ENCODE peak calls at places on chromosomes 5 and 9, in ten cellular contexts. One of them, this sample, is unnamed.

GRCh38 chr9:79962836-79963235 is 391.1 kb downstream of the TLE4 start:
- DNase-seq in CD8-positive, alpha-beta memory T cell: no peak
- DNase-seq in left ventricle myocardium inferior: no peak
- DNase-seq in uterus: no peak
- DNase-seq in cardiac muscle cell: no peak
- DNase-seq in stomach: no peak
- DNase-seq in lower lobe of right lung: no peak
- DNase-seq in right atrium auricular region: no peak
- DNase-seq in OCI-LY7: no peak
- DNase-seq in transverse colon: no peak
- DNase-seq in this sample: no peak

GRCh38 chr9:98409637-98410173 is 154.3 kb upstream of the TBC1D2 start:
- DNase-seq in stomach: no peak
- DNase-seq in lower lobe of right lung: no peak
- DNase-seq in CD8-positive, alpha-beta memory T cell: no peak
- DNase-seq in OCI-LY7: no peak
- DNase-seq in uterus: no peak
- DNase-seq in cardiac muscle cell: no peak
- DNase-seq in right atrium auricular region: no peak
- DNase-seq in transverse colon: no peak
- DNase-seq in left ventricle myocardium inferior: no peak
- DNase-seq in this sample: no peak

GRCh38 chr9:131837836-131838235 is 98.0 kb upstream of the RAPGEF1 start:
- DNase-seq in uterus: no peak
- DNase-seq in CD8-positive, alpha-beta memory T cell: no peak
- DNase-seq in lower lobe of right lung: no peak
- DNase-seq in left ventricle myocardium inferior: no peak
- DNase-seq in stomach: no peak
- DNase-seq in OCI-LY7: no peak
- DNase-seq in transverse colon: no peak
- DNase-seq in right atrium auricular region: no peak
- DNase-seq in cardiac muscle cell: no peak
- DNase-seq in this sample: no peak

GRCh38 chr5:5374034-5374715 is 48.3 kb upstream of the ICE1 start:
- DNase-seq in transverse colon: no peak
- DNase-seq in OCI-LY7: no peak
- DNase-seq in uterus: no peak
- DNase-seq in lower lobe of right lung: no peak
- DNase-seq in CD8-positive, alpha-beta memory T cell: no peak
- DNase-seq in stomach: no peak
- DNase-seq in right atrium auricular region: no peak
- DNase-seq in cardiac muscle cell: no peak
- DNase-seq in left ventricle myocardium inferior: no peak
- DNase-seq in this sample: no peak

GRCh38 chr9:115267788-115268187 is 149.8 kb upstream of the TNC start:
- DNase-seq in cardiac muscle cell: peak; percentile 72
- DNase-seq in stomach: no peak
- DNase-seq in left ventricle myocardium inferior: no peak
- DNase-seq in transverse colon: no peak
- DNase-seq in uterus: no peak
- DNase-seq in CD8-positive, alpha-beta memory T cell: no peak
- DNase-seq in OCI-LY7: no peak
- DNase-seq in right atrium auricular region: no peak
- DNase-seq in lower lobe of right lung: no peak
- DNase-seq in this sample: no peak

GRCh38 chr9:12705738-12706391 is 12.7 kb downstream of the TYRP1 start:
- DNase-seq in lower lobe of right lung: no peak
- DNase-seq in cardiac muscle cell: no peak
- DNase-seq in left ventricle myocardium inferior: no peak
- DNase-seq in right atrium auricular region: no peak
- DNase-seq in uterus: no peak
- DNase-seq in stomach: no peak
- DNase-seq in transverse colon: no peak
- DNase-seq in CD8-positive, alpha-beta memory T cell: no peak
- DNase-seq in OCI-LY7: no peak
- DNase-seq in this sample: no peak

GRCh38 chr9:132182609-132183073 is 20.8 kb downstream of the NTNG2 start:
- DNase-seq in cardiac muscle cell: peak; percentile 24
- DNase-seq in uterus: no peak
- DNase-seq in right atrium auricular region: no peak
- DNase-seq in transverse colon: no peak
- DNase-seq in left ventricle myocardium inferior: no peak
- DNase-seq in lower lobe of right lung: no peak
- DNase-seq in OCI-LY7: no peak
- DNase-seq in stomach: no peak
- DNase-seq in CD8-positive, alpha-beta memory T cell: no peak
- DNase-seq in this sample: no peak

GRCh38 chr5:31232273-31232888 is 38.9 kb downstream of the CDH6 start:
- DNase-seq in OCI-LY7: peak; percentile 54
- DNase-seq in lower lobe of right lung: no peak
- DNase-seq in stomach: no peak
- DNase-seq in transverse colon: no peak
- DNase-seq in left ventricle myocardium inferior: no peak
- DNase-seq in uterus: no peak
- DNase-seq in cardiac muscle cell: peak; percentile 78
- DNase-seq in right atrium auricular region: no peak
- DNase-seq in CD8-positive, alpha-beta memory T cell: no peak
- DNase-seq in this sample: no peak

GRCh38 chr5:149143470-149143869 is 2.2 kb downstream of the ABLIM3 start:
- DNase-seq in transverse colon: no peak
- DNase-seq in right atrium auricular region: no peak
- DNase-seq in CD8-positive, alpha-beta memory T cell: no peak
- DNase-seq in left ventricle myocardium inferior: no peak
- DNase-seq in cardiac muscle cell: no peak
- DNase-seq in OCI-LY7: no peak
- DNase-seq in lower lobe of right lung: no peak
- DNase-seq in stomach: no peak
- DNase-seq in uterus: peak; percentile 60
- DNase-seq in this sample: no peak

GRCh38 chr9:71025728-71026127 is 95.7 kb downstream of the TRPM3 start:
- DNase-seq in uterus: no peak
- DNase-seq in transverse colon: no peak
- DNase-seq in left ventricle myocardium inferior: no peak
- DNase-seq in CD8-positive, alpha-beta memory T cell: no peak
- DNase-seq in right atrium auricular region: no peak
- DNase-seq in OCI-LY7: no peak
- DNase-seq in lower lobe of right lung: no peak
- DNase-seq in stomach: no peak
- DNase-seq in cardiac muscle cell: no peak
- DNase-seq in this sample: no peak

GRCh38 chr5:14326035-14326909 is 183.1 kb downstream of the TRIO start:
- DNase-seq in OCI-LY7: no peak
- DNase-seq in cardiac muscle cell: peak; percentile 30
- DNase-seq in CD8-positive, alpha-beta memory T cell: no peak
- DNase-seq in stomach: no peak
- DNase-seq in transverse colon: no peak
- DNase-seq in uterus: no peak
- DNase-seq in right atrium auricular region: no peak
- DNase-seq in left ventricle myocardium inferior: no peak
- DNase-seq in lower lobe of right lung: no peak
- DNase-seq in this sample: no peak

GRCh38 chr5:95730730-95731570 is at the start of gene RHOBTB3:
- DNase-seq in left ventricle myocardium inferior: peak; percentile 93
- DNase-seq in lower lobe of right lung: peak; percentile 88
- DNase-seq in cardiac muscle cell: peak; percentile 95
- DNase-seq in OCI-LY7: peak; percentile 38
- DNase-seq in right atrium auricular region: peak; percentile 96
- DNase-seq in stomach: peak; percentile 85
- DNase-seq in CD8-positive, alpha-beta memory T cell: peak; percentile 10
- DNase-seq in transverse colon: peak; percentile 89
- DNase-seq in uterus: peak; percentile 88
- DNase-seq in this sample: peak; percentile 12

GRCh38 chr9:93133641-93134017 is 422 bp downstream of the NINJ1 start:
- DNase-seq in lower lobe of right lung: peak; percentile 85
- DNase-seq in uterus: peak; percentile 88
- DNase-seq in CD8-positive, alpha-beta memory T cell: peak; percentile 44
- DNase-seq in stomach: peak; percentile 83
- DNase-seq in transverse colon: peak; percentile 86
- DNase-seq in cardiac muscle cell: peak; percentile 75
- DNase-seq in OCI-LY7: no peak
- DNase-seq in right atrium auricular region: peak; percentile 90
- DNase-seq in left ventricle myocardium inferior: peak; percentile 75
- DNase-seq in this sample: peak; percentile 56

GRCh38 chr5:179079165-179079987 is 19.2 kb downstream of the ZNF354C start:
- DNase-seq in cardiac muscle cell: no peak
- DNase-seq in lower lobe of right lung: no peak
- DNase-seq in stomach: no peak
- DNase-seq in CD8-positive, alpha-beta memory T cell: no peak
- DNase-seq in OCI-LY7: no peak
- DNase-seq in uterus: no peak
- DNase-seq in right atrium auricular region: no peak
- DNase-seq in left ventricle myocardium inferior: no peak
- DNase-seq in transverse colon: no peak
- DNase-seq in this sample: no peak

GRCh38 chr5:179080724-179081123 is 20.6 kb downstream of the ZNF354C start:
- DNase-seq in right atrium auricular region: no peak
- DNase-seq in cardiac muscle cell: no peak
- DNase-seq in lower lobe of right lung: no peak
- DNase-seq in left ventricle myocardium inferior: no peak
- DNase-seq in transverse colon: no peak
- DNase-seq in uterus: no peak
- DNase-seq in stomach: no peak
- DNase-seq in OCI-LY7: no peak
- DNase-seq in CD8-positive, alpha-beta memory T cell: no peak
- DNase-seq in this sample: no peak
- H3K9me3 ChIP-seq in right atrium auricular region: peaks cover 100% of the 10 kb centered on the region
- H3K9me3 ChIP-seq in cardiac muscle cell: no peaks in the 10 kb centered on the region
- H3K9me3 ChIP-seq in lower lobe of right lung: peaks cover 100% of the 10 kb centered on the region
- H3K9me3 ChIP-seq in left ventricle myocardium inferior: peaks cover 100% of the 10 kb centered on the region
- H3K9me3 ChIP-seq in transverse colon: peaks cover 96% of the 10 kb centered on the region
- H3K9me3 ChIP-seq in uterus: peaks cover 94% of the 10 kb centered on the region
- H3K9me3 ChIP-seq in stomach: peaks cover 98% of the 10 kb centered on the region
- H3K9me3 ChIP-seq in OCI-LY7: peaks cover 24% of the 10 kb centered on the region
- H3K9me3 ChIP-seq in CD8-positive, alpha-beta memory T cell: peaks cover 66% of the 10 kb centered on the region
- H3K9me3 ChIP-seq in this sample: peaks cover 40% of the 10 kb centered on the region

DNA sequence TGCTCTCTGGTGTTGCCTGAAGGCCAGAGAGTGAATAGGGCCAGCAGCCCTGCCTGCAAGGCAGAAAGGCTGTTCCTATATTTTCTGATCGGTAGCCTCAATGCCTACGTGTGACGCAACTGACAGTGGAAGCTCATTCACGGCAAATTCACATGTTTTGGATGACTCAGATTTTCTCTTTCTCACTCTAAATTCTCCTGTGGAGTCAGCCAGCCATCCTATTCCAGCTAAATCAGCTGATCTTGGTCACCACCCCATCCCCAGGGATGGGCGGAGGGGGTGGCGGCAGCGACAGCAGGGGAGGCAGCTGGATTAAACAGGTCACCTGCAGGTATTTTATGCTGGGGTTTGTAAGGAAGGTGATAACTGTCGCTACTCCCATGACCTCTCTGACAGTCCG is 52.3 kb downstream of the ZNF510 start:
- DNase-seq in CD8-positive, alpha-beta memory T cell: no peak
- DNase-seq in uterus: no peak
- DNase-seq in lower lobe of right lung: no peak
- DNase-seq in stomach: no peak
- DNase-seq in transverse colon: no peak
- DNase-seq in cardiac muscle cell: no peak
- DNase-seq in right atrium auricular region: no peak
- DNase-seq in OCI-LY7: no peak
- DNase-seq in left ventricle myocardium inferior: no peak
- DNase-seq in this sample: no peak
- H3K9me3 ChIP-seq in CD8-positive, alpha-beta memory T cell: no peaks in the 10 kb centered on the region
- H3K9me3 ChIP-seq in uterus: no peaks in the 10 kb centered on the region
- H3K9me3 ChIP-seq in lower lobe of right lung: no peaks in the 10 kb centered on the region
- H3K9me3 ChIP-seq in stomach: no peaks in the 10 kb centered on the region
- H3K9me3 ChIP-seq in transverse colon: no peaks in the 10 kb centered on the region
- H3K9me3 ChIP-seq in cardiac muscle cell: no peaks in the 10 kb centered on the region
- H3K9me3 ChIP-seq in right atrium auricular region: peaks cover 6% of the 10 kb centered on the region
- H3K9me3 ChIP-seq in OCI-LY7: no peaks in the 10 kb centered on the region
- H3K9me3 ChIP-seq in left ventricle myocardium inferior: peaks cover 4% of the 10 kb centered on the region
- H3K9me3 ChIP-seq in this sample: no peaks in the 10 kb centered on the region

GRCh38 chr5:21164425-21164824 is 1176.4 kb upstream of the CDH18 start:
- DNase-seq in uterus: no peak
- DNase-seq in cardiac muscle cell: no peak
- DNase-seq in left ventricle myocardium inferior: no peak
- DNase-seq in OCI-LY7: no peak
- DNase-seq in lower lobe of right lung: no peak
- DNase-seq in stomach: no peak
- DNase-seq in CD8-positive, alpha-beta memory T cell: no peak
- DNase-seq in right atrium auricular region: no peak
- DNase-seq in transverse colon: no peak
- DNase-seq in this sample: no peak

GRCh38 chr5:21168557-21168956 is 1180.6 kb upstream of the CDH18 start:
- DNase-seq in left ventricle myocardium inferior: no peak
- DNase-seq in lower lobe of right lung: no peak
- DNase-seq in right atrium auricular region: no peak
- DNase-seq in OCI-LY7: no peak
- DNase-seq in CD8-positive, alpha-beta memory T cell: no peak
- DNase-seq in transverse colon: no peak
- DNase-seq in stomach: no peak
- DNase-seq in uterus: no peak
- DNase-seq in cardiac muscle cell: no peak
- DNase-seq in this sample: no peak

GRCh38 chr5:21171038-21171437 is 1183.0 kb upstream of the CDH18 start:
- DNase-seq in lower lobe of right lung: no peak
- DNase-seq in right atrium auricular region: no peak
- DNase-seq in transverse colon: no peak
- DNase-seq in left ventricle myocardium inferior: no peak
- DNase-seq in cardiac muscle cell: no peak
- DNase-seq in uterus: no peak
- DNase-seq in OCI-LY7: no peak
- DNase-seq in stomach: no peak
- DNase-seq in CD8-positive, alpha-beta memory T cell: no peak
- DNase-seq in this sample: no peak

GRCh38 chr5:21159526-21160059 is 1171.6 kb upstream of the CDH18 start:
- DNase-seq in right atrium auricular region: no peak
- DNase-seq in CD8-positive, alpha-beta memory T cell: no peak
- DNase-seq in lower lobe of right lung: no peak
- DNase-seq in left ventricle myocardium inferior: no peak
- DNase-seq in cardiac muscle cell: no peak
- DNase-seq in stomach: no peak
- DNase-seq in uterus: no peak
- DNase-seq in OCI-LY7: no peak
- DNase-seq in transverse colon: no peak
- DNase-seq in this sample: no peak

GRCh38 chr5:21165344-21165743 is 1177.3 kb upstream of the CDH18 start:
- DNase-seq in transverse colon: no peak
- DNase-seq in OCI-LY7: no peak
- DNase-seq in left ventricle myocardium inferior: no peak
- DNase-seq in lower lobe of right lung: no peak
- DNase-seq in right atrium auricular region: no peak
- DNase-seq in stomach: no peak
- DNase-seq in cardiac muscle cell: no peak
- DNase-seq in CD8-positive, alpha-beta memory T cell: no peak
- DNase-seq in uterus: no peak
- DNase-seq in this sample: no peak
- H3K9me3 ChIP-seq in transverse colon: no peaks in the 10 kb centered on the region
- H3K9me3 ChIP-seq in OCI-LY7: no peaks in the 10 kb centered on the region
- H3K9me3 ChIP-seq in left ventricle myocardium inferior: no peaks in the 10 kb centered on the region
- H3K9me3 ChIP-seq in lower lobe of right lung: no peaks in the 10 kb centered on the region
- H3K9me3 ChIP-seq in right atrium auricular region: no peaks in the 10 kb centered on the region
- H3K9me3 ChIP-seq in stomach: no peaks in the 10 kb centered on the region
- H3K9me3 ChIP-seq in cardiac muscle cell: no peaks in the 10 kb centered on the region
- H3K9me3 ChIP-seq in CD8-positive, alpha-beta memory T cell: no peaks in the 10 kb centered on the region
- H3K9me3 ChIP-seq in uterus: no peaks in the 10 kb centered on the region
- H3K9me3 ChIP-seq in this sample: no peaks in the 10 kb centered on the region

DNA sequence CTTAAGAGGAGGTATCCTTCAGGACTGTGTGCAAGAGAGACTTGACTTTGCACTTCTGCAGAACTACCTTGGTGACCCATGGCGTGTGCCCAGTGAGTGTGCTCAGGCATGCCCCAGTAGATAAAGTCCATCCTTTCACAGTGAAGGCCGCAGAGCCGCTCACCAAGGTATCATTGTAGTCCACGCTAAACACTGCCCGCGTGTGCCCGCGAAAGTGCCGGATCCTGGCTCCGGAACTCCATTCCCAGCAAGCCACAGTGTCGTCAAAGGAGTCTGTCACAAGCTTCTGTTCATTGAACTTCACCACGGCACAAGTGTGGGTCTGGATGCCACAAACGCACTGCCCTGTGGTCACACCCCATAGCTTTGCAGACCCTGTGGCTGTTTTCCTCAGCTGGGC is 3.3 kb upstream of the GRM6 start:
- DNase-seq in uterus: no peak
- DNase-seq in cardiac muscle cell: no peak
- DNase-seq in lower lobe of right lung: no peak
- DNase-seq in transverse colon: no peak
- DNase-seq in stomach: no peak
- DNase-seq in right atrium auricular region: no peak
- DNase-seq in CD8-positive, alpha-beta memory T cell: no peak
- DNase-seq in OCI-LY7: no peak
- DNase-seq in left ventricle myocardium inferior: no peak
- DNase-seq in this sample: no peak
- H3K9me3 ChIP-seq in uterus: no peaks in the 10 kb centered on the region
- H3K9me3 ChIP-seq in cardiac muscle cell: no peaks in the 10 kb centered on the region
- H3K9me3 ChIP-seq in lower lobe of right lung: no peaks in the 10 kb centered on the region
- H3K9me3 ChIP-seq in transverse colon: peaks cover 5% of the 10 kb centered on the region
- H3K9me3 ChIP-seq in stomach: peaks cover 19% of the 10 kb centered on the region
- H3K9me3 ChIP-seq in right atrium auricular region: no peaks in the 10 kb centered on the region
- H3K9me3 ChIP-seq in CD8-positive, alpha-beta memory T cell: no peaks in the 10 kb centered on the region
- H3K9me3 ChIP-seq in OCI-LY7: no peaks in the 10 kb centered on the region
- H3K9me3 ChIP-seq in left ventricle myocardium inferior: peaks cover 11% of the 10 kb centered on the region
- H3K9me3 ChIP-seq in this sample: no peaks in the 10 kb centered on the region